ENCODE peak calls at places on chromosomes 12 and 14, in ten cellular contexts. M, J, N, P, Z, L, F, S, V and D are unnamed samples.

GRCh38 chr14:90060965-90061848 is 587 bp upstream of the KCNK13 start:
- DNase-seq in M (no peak), J (no peak), N (peak; percentile 72), P (peak; percentile 42), Z (peak; percentile 61), L (peak; percentile 5), F (no peak), S (no peak), V (no peak), D (no peak)

GRCh38 chr12:79317184-79317847 is 373.4 kb downstream of the PAWR start:
- DNase-seq in M (no peak), J (no peak), N (no peak), P (no peak), Z (no peak), L (no peak), F (no peak), S (no peak), V (no peak), D (no peak)

GRCh38 chr14:67618617-67619063 is 1.1 kb upstream of the ARG2 start:
- DNase-seq in M (no peak), J (no peak), N (peak; percentile 18), P (peak; percentile 62), Z (no peak), L (no peak), F (peak; percentile 26), S (peak; percentile 29), V (peak; percentile 90), D (no peak)

GRCh38 chr12:126912111-126912510 is 1354.9 kb upstream of the TMEM132C start:
- DNase-seq in M (no peak), J (no peak), N (no peak), P (no peak), Z (no peak), L (no peak), F (no peak), S (no peak), V (no peak), D (no peak)

GRCh38 chr12:39671898-39672875 is 52.6 kb upstream of the ABCD2 start:
- DNase-seq in M (no peak), J (no peak), N (no peak), P (no peak), Z (no peak), L (no peak), F (no peak), S (no peak), V (no peak), D (no peak)

GRCh38 chr12:130102266-130102665 is 60.0 kb upstream of the FZD10 start:
- DNase-seq in M (no peak), J (no peak), N (no peak), P (no peak), Z (no peak), L (no peak), F (no peak), S (no peak), V (no peak), D (no peak)

GRCh38 chr12:87439990-87440827 is 589.0 kb downstream of the C12orf50 start:
- DNase-seq in M (no peak), J (no peak), N (no peak), P (no peak), Z (no peak), L (no peak), F (no peak), S (no peak), V (peak; percentile 93), D (no peak)

GRCh38 chr12:98644433-98644711 is 216 bp downstream of the IKBIP start:
- DNase-seq in M (no peak), J (no peak), N (no peak), P (no peak), Z (no peak), L (no peak), F (no peak), S (no peak), V (no peak), D (no peak)

GRCh38 chr12:75086086-75087038 is 123.3 kb downstream of the KCNC2 start:
- DNase-seq in M (no peak), J (no peak), N (no peak), P (no peak), Z (no peak), L (no peak), F (no peak), S (no peak), V (no peak), D (no peak)

GRCh38 chr12:114425031-114425626 is 19.2 kb upstream of the TBX5 start:
- DNase-seq in M (no peak), J (no peak), N (no peak), P (no peak), Z (no peak), L (no peak), F (no peak), S (no peak), V (peak; percentile 66), D (no peak)

GRCh38 chr14:80215756-80216581 is 4.7 kb upstream of the DIO2 start:
- DNase-seq in M (no peak), J (no peak), N (no peak), P (peak; percentile 68), Z (peak; percentile 64), L (no peak), F (no peak), S (no peak), V (peak; percentile 24), D (no peak)

GRCh38 chr14:43795600-43796228 is 711.4 kb downstream of the FSCB start:
- DNase-seq in M (no peak), J (no peak), N (no peak), P (no peak), Z (no peak), L (no peak), F (no peak), S (no peak), V (peak; percentile 56), D (no peak)
- TF ChIP-seq CTCF in M (no peak), J (peak; percentile 37), N (peak; percentile 54), P (peak; percentile 52), Z (no peak), L (peak; percentile 78), F (peak; percentile 17), S (no peak), V (peak; percentile 49), D (peak; percentile 55)

GRCh38 chr14:51244591-51244990 is 4.5 kb downstream of the TMX1 start:
- DNase-seq in M (no peak), J (no peak), N (no peak), P (no peak), Z (no peak), L (no peak), F (no peak), S (no peak), V (no peak), D (no peak)

GRCh38 chr14:51236314-51236713 is 3.7 kb upstream of the TMX1 start:
- DNase-seq in M (no peak), J (no peak), N (no peak), P (no peak), Z (no peak), L (no peak), F (no peak), S (no peak), V (peak; percentile 39), D (no peak)

GRCh38 chr14:51240804-51241380 is 845 bp downstream of the TMX1 start:
- DNase-seq in M (no peak), J (no peak), N (no peak), P (no peak), Z (no peak), L (no peak), F (no peak), S (no peak), V (no peak), D (no peak)

GRCh38 chr14:51242545-51243490 is 2.8 kb downstream of the TMX1 start:
- DNase-seq in M (no peak), J (no peak), N (peak; percentile 18), P (peak; percentile 45), Z (no peak), L (no peak), F (no peak), S (no peak), V (no peak), D (no peak)

DNA sequence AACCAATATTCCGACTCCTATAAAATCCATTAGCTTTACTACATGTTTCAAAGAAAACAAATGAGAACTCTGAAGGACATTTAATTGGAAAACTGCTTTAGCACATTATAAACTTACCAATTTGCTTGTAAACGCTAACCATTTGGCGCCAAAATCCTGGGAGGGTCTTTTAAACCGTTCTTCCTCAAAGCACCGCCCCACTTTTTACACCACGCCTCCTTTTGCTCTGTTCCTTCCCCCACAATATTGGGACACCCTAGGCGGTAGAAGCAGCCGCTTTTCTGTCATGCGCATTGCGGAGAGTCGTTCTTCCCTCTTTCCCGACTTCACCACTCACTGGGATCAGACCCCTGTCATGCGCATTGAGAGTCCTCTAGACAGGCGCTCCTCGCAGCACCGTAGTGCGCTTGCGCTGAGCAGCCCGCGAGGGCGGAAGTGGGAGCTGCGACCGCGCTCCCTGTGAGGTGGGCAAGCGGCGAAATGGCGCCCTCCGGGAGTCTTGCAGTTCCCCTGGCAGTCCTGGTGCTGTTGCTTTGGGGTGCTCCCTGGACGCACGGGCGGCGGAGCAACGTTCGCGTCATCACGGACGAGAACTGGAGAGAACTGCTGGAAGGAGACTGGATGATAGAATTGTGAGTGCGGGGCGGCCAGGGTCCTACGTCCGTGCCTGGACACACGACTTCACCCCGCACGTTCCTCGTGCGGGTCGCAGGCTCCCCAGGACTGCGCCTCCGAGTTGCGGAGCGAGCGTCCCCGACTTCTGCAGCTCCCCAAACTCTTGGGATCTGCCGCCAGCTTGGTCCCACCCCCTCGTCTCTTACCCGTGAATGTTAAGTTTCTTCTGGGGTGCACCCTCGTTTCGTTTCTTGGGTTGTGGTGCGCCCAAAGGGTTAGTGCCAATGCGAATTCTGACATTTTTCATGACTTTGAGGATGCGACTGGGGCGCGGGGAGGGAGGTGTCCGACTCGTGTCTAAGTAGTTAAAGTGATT is at the start of gene TMX1:
- DNase-seq in M (peak; percentile 97), J (peak; percentile 88), N (peak; percentile 95), P (peak; percentile 99), Z (peak; percentile 96), L (peak; percentile 93), F (peak; percentile 98), S (peak; percentile 81), V (peak; percentile 99), D (peak; percentile 92)
- TF ChIP-seq CTCF in M (no peak), J (peak; percentile 13), N (no peak), P (peak; percentile 31), Z (no peak), L (no peak), F (no peak), S (no peak), V (no peak), D (no peak)

GRCh38 chr12:62659457-62660295 is 193.1 kb downstream of the MON2 start:
- DNase-seq in M (no peak), J (no peak), N (no peak), P (peak; percentile 81), Z (no peak), L (no peak), F (no peak), S (no peak), V (no peak), D (no peak)
- TF ChIP-seq CTCF in M (no peak), J (no peak), N (no peak), P (no peak), Z (no peak), L (no peak), F (no peak), S (no peak), V (no peak), D (no peak)

DNA sequence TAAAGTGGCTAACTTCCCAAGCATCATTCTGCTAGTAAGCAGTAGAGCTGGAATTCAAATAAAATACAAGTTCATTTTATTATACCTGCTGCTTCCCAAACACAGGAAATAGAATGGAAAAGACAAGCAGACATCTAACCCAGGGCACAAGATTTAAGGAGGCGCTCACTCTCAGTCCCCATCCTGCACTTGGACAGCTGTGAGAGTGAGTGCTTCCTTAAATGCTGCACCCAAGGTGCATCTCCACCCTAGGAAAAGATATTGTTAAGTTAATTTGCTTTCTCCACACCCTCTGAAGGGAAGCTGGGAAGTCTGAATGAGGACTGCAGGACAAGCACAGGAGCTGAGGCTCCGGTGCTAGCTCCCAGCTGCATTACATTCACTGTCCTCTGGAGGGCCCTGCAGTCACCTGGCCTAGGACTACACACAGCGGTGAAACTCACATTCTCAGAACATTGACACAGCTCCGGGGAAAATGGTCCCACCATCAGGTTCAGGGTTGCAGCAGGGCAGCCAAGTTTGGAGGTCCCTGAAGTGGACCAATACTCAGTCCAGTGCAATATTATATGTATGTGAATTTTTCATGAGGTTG is 14.2 kb downstream of the HEBP1 start:
- DNase-seq in M (no peak), J (no peak), N (peak; percentile 26), P (peak; percentile 56), Z (no peak), L (no peak), F (no peak), S (no peak), V (peak; percentile 52), D (no peak)
- TF ChIP-seq CTCF in M (peak; percentile 62), J (peak; percentile 39), N (peak; percentile 51), P (peak; percentile 69), Z (peak; percentile 11), L (peak; percentile 65), F (no peak), S (peak; percentile 45), V (peak; percentile 65), D (peak; percentile 38)